ENCODE peak calls at places on chromosomes 1 and 21, in four cellular contexts. One of them, this sample, is unnamed.
A peak's percentile ranks its signal among the peaks of the same experiment; 100 is the strongest.

GRCh38 chr1:26548841-26549240 is 19.3 kb downstream of the RPS6KA1 start:
- DNase-seq in mesothelial cell of epicardium: no peak
- DNase-seq in CD4-positive, alpha-beta T cell: no peak
- DNase-seq in stomach: no peak
- DNase-seq in this sample: no peak

GRCh38 chr1:197660389-197660788 is 114.9 kb downstream of the DENND1B start:
- DNase-seq in mesothelial cell of epicardium: no peak
- DNase-seq in CD4-positive, alpha-beta T cell: no peak
- DNase-seq in stomach: no peak
- DNase-seq in this sample: no peak

GRCh38 chr1:156488566-156489165 is 11.9 kb downstream of the MEF2D start:
- DNase-seq in mesothelial cell of epicardium: no peak
- DNase-seq in CD4-positive, alpha-beta T cell: no peak
- DNase-seq in stomach: no peak
- DNase-seq in this sample: no peak

GRCh38 chr1:244272471-244273261 is 179.0 kb downstream of the ADSS2 start:
- DNase-seq in mesothelial cell of epicardium: peak; percentile 81
- DNase-seq in CD4-positive, alpha-beta T cell: peak; percentile 59
- DNase-seq in stomach: peak; percentile 72
- DNase-seq in this sample: peak; percentile 61

GRCh38 chr1:47449702-47450552 is 12.1 kb downstream of the FOXD2 start:
- DNase-seq in mesothelial cell of epicardium: no peak
- DNase-seq in CD4-positive, alpha-beta T cell: no peak
- DNase-seq in stomach: peak; percentile 61
- DNase-seq in this sample: no peak

GRCh38 chr1:201408176-201408814 is 9.2 kb upstream of the LAD1 start:
- DNase-seq in mesothelial cell of epicardium: peak; percentile 93
- DNase-seq in CD4-positive, alpha-beta T cell: peak; percentile 59
- DNase-seq in stomach: peak; percentile 92
- DNase-seq in this sample: peak; percentile 68

GRCh38 chr1:172532700-172533510 is at the start of gene SUCO:
- DNase-seq in mesothelial cell of epicardium: peak; percentile 99
- DNase-seq in CD4-positive, alpha-beta T cell: peak; percentile 99
- DNase-seq in stomach: peak; percentile 100
- DNase-seq in this sample: peak; percentile 99

GRCh38 chr21:41651830-41652229 is 115.0 kb downstream of the RIPK4 start:
- DNase-seq in mesothelial cell of epicardium: no peak
- DNase-seq in CD4-positive, alpha-beta T cell: no peak
- DNase-seq in stomach: no peak
- DNase-seq in this sample: no peak

GRCh38 chr21:31730687-31731111 is 1.2 kb downstream of the SCAF4 start:
- DNase-seq in mesothelial cell of epicardium: no peak
- DNase-seq in CD4-positive, alpha-beta T cell: no peak
- DNase-seq in stomach: no peak
- DNase-seq in this sample: no peak

GRCh38 chr21:39456665-39457064 is 4.9 kb downstream of the SH3BGR start:
- DNase-seq in mesothelial cell of epicardium: no peak
- DNase-seq in CD4-positive, alpha-beta T cell: no peak
- DNase-seq in stomach: no peak
- DNase-seq in this sample: no peak
- TF ChIP-seq CTCF in mesothelial cell of epicardium: peak; percentile 56
- TF ChIP-seq CTCF in CD4-positive, alpha-beta T cell: no peak
- TF ChIP-seq CTCF in stomach: peak; percentile 9
- TF ChIP-seq CTCF in this sample: no peak

GRCh38 chr21:45374826-45375455 is 30.0 kb upstream of the COL18A1 start:
- DNase-seq in mesothelial cell of epicardium: no peak
- DNase-seq in CD4-positive, alpha-beta T cell: no peak
- DNase-seq in stomach: no peak
- DNase-seq in this sample: no peak

GRCh38 chr21:45378258-45378966 is 26.6 kb upstream of the COL18A1 start:
- DNase-seq in mesothelial cell of epicardium: no peak
- DNase-seq in CD4-positive, alpha-beta T cell: no peak
- DNase-seq in stomach: no peak
- DNase-seq in this sample: no peak

GRCh38 chr21:45377866-45378257 is 27.1 kb upstream of the COL18A1 start:
- DNase-seq in mesothelial cell of epicardium: no peak
- DNase-seq in CD4-positive, alpha-beta T cell: no peak
- DNase-seq in stomach: no peak
- DNase-seq in this sample: no peak

GRCh38 chr21:45377325-45377709 is 27.6 kb upstream of the COL18A1 start:
- DNase-seq in mesothelial cell of epicardium: no peak
- DNase-seq in CD4-positive, alpha-beta T cell: no peak
- DNase-seq in stomach: no peak
- DNase-seq in this sample: no peak

GRCh38 chr21:45376459-45377324 is 28.3 kb upstream of the COL18A1 start:
- DNase-seq in mesothelial cell of epicardium: no peak
- DNase-seq in CD4-positive, alpha-beta T cell: no peak
- DNase-seq in stomach: no peak
- DNase-seq in this sample: no peak
- TF ChIP-seq CTCF in mesothelial cell of epicardium: no peak
- TF ChIP-seq CTCF in CD4-positive, alpha-beta T cell: no peak
- TF ChIP-seq CTCF in stomach: no peak
- TF ChIP-seq CTCF in this sample: no peak

GRCh38 chr1:238912148-238912547 is 474.2 kb upstream of the CHRM3 start:
- DNase-seq in mesothelial cell of epicardium: no peak
- DNase-seq in CD4-positive, alpha-beta T cell: no peak
- DNase-seq in stomach: no peak
- DNase-seq in this sample: no peak

GRCh38 chr1:238916828-238917227 is 469.5 kb upstream of the CHRM3 start:
- DNase-seq in mesothelial cell of epicardium: no peak
- DNase-seq in CD4-positive, alpha-beta T cell: no peak
- DNase-seq in stomach: no peak
- DNase-seq in this sample: no peak

GRCh38 chr1:238913210-238913609 is 473.2 kb upstream of the CHRM3 start:
- DNase-seq in mesothelial cell of epicardium: no peak
- DNase-seq in CD4-positive, alpha-beta T cell: no peak
- DNase-seq in stomach: no peak
- DNase-seq in this sample: no peak

GRCh38 chr1:238914346-238914745 is 472.0 kb upstream of the CHRM3 start:
- DNase-seq in mesothelial cell of epicardium: no peak
- DNase-seq in CD4-positive, alpha-beta T cell: no peak
- DNase-seq in stomach: no peak
- DNase-seq in this sample: no peak
- TF ChIP-seq CTCF in mesothelial cell of epicardium: no peak
- TF ChIP-seq CTCF in CD4-positive, alpha-beta T cell: peak; percentile 44
- TF ChIP-seq CTCF in stomach: no peak
- TF ChIP-seq CTCF in this sample: peak; percentile 28

DNA sequence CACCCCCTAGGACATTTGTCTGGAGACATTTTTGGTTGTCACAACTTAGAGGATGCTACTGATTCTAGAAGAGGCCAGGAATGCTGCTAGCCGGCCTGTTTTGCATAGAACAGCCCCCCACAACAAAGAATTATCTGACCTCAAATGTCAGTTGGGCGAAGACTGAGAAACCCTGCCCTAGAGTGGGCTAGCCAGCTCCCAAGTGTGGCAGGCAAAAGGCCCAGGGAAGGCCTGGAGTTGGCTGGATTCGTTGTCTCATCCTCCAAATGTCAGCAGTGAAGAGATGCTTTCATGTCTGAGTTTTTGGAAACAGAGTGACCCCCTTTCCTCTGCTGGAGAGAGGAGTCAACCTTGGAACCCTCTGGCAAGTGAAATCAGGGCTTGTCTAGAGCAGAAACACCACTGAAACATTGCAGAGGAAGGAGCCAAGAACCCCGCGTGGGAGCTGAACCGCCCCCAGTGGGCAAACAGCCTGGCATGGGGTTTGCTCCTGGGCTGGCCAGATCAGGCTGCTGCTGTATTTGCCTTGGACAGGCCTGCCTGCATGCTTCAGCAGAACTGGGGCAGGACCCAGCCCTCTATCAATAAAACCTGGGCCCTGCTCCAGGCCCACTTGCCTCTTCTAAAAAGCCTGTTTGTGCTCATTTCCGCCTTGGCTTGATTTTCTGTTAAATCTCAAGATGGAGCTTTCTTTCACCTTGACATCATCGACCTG is 32.9 kb downstream of the RASSF5 start:
- DNase-seq in mesothelial cell of epicardium: no peak
- DNase-seq in CD4-positive, alpha-beta T cell: no peak
- DNase-seq in stomach: peak; percentile 94
- DNase-seq in this sample: no peak
- TF ChIP-seq CTCF in mesothelial cell of epicardium: no peak
- TF ChIP-seq CTCF in CD4-positive, alpha-beta T cell: no peak
- TF ChIP-seq CTCF in stomach: no peak
- TF ChIP-seq CTCF in this sample: no peak

This sample was measured in natural killer cell.